ENCODE peak calls at places on chromosomes 5 and 9, in four cellular contexts. P, F, R and X are unnamed samples.

GRCh38 chr5:54519083-54519541 is 1.6 kb downstream of the SNX18 start:
- DNase-seq in P (no peak), F (no peak), R (no peak), X (peak; percentile 45)

GRCh38 chr9:33813712-33814641 is 3.0 kb upstream of the UBE2R2 start:
- DNase-seq in P (peak; percentile 85), F (peak; percentile 90), R (no peak), X (no peak)

GRCh38 chr9:125706661-125707539 is at the start of gene MAPKAP1:
- DNase-seq in P (peak; percentile 94), F (peak; percentile 95), R (peak; percentile 96), X (peak; percentile 99)

GRCh38 chr5:134175874-134176522 is 752 bp downstream of the SKP1 start:
- DNase-seq in P (peak; percentile 47), F (peak; percentile 25), R (no peak), X (no peak)

GRCh38 chr5:69517763-69518212 is 25.2 kb downstream of the OCLN start:
- DNase-seq in P (peak; percentile 59), F (peak; percentile 40), R (no peak), X (no peak)

GRCh38 chr5:11054014-11054413 is 293.0 kb upstream of the DAP start:
- DNase-seq in P (no peak), F (no peak), R (no peak), X (no peak)

GRCh38 chr5:1542755-1543154 is 19.0 kb upstream of the LPCAT1 start:
- DNase-seq in P (peak; percentile 78), F (no peak), R (no peak), X (peak; percentile 84)

GRCh38 chr5:133387091-133387490 is 225.2 kb downstream of the FSTL4 start:
- DNase-seq in P (no peak), F (no peak), R (no peak), X (no peak)

GRCh38 chr5:130138406-130139060 is 234.3 kb downstream of the CHSY3 start:
- DNase-seq in P (peak; percentile 46), F (no peak), R (no peak), X (no peak)

GRCh38 chr5:88393721-88394530 is 125.3 kb upstream of the TMEM161B start:
- DNase-seq in P (no peak), F (no peak), R (no peak), X (no peak)

GRCh38 chr9:95268681-95269080 is 48.8 kb downstream of the FANCC start:
- DNase-seq in P (peak; percentile 27), F (peak; percentile 41), R (peak; percentile 20), X (no peak)

GRCh38 chr5:142078251-142078650 is 30.3 kb upstream of the NDFIP1 start:
- DNase-seq in P (no peak), F (no peak), R (no peak), X (no peak)

GRCh38 chr5:9545959-9546851 is at the start of gene SEMA5A:
- DNase-seq in P (peak; percentile 70), F (peak; percentile 66), R (peak; percentile 82), X (peak; percentile 77)

GRCh38 chr9:1032181-1032580 is 18.0 kb upstream of the DMRT2 start:
- DNase-seq in P (no peak), F (no peak), R (no peak), X (no peak)

GRCh38 chr5:80238078-80238477 is 17.8 kb downstream of the SERINC5 start:
- DNase-seq in P (no peak), F (no peak), R (no peak), X (no peak)

GRCh38 chr5:36689225-36689624 is 82.8 kb downstream of the SLC1A3 start:
- DNase-seq in P (peak; percentile 77), F (peak; percentile 61), R (no peak), X (no peak)

GRCh38 chr5:57410374-57411320 is 72.0 kb downstream of the ACTBL2 start:
- DNase-seq in P (no peak), F (no peak), R (no peak), X (no peak)

GRCh38 chr9:128094166-128094949 is 26.3 kb downstream of the SLC25A25 start:
- DNase-seq in P (peak; percentile 98), F (peak; percentile 97), R (peak; percentile 94), X (peak; percentile 93)

GRCh38 chr9:4164356-4164755 is 135.5 kb downstream of the GLIS3 start:
- DNase-seq in P (no peak), F (no peak), R (no peak), X (no peak)

GRCh38 chr5:43367909-43368648 is 44.1 kb downstream of the CCL28 start:
- DNase-seq in P (peak; percentile 36), F (peak; percentile 4), R (no peak), X (no peak)

GRCh38 chr5:72199681-72200080 is 92.4 kb downstream of the MAP1B start:
- DNase-seq in P (no peak), F (no peak), R (no peak), X (no peak)

GRCh38 chr5:103774736-103775135 is 212.1 kb upstream of the NUDT12 start:
- DNase-seq in P (peak; percentile 72), F (peak; percentile 5), R (no peak), X (no peak)

GRCh38 chr9:38687389-38687842 is 32.5 kb downstream of the FAM240B start:
- DNase-seq in P (peak; percentile 32), F (no peak), R (peak; percentile 28), X (peak; percentile 87)

DNA sequence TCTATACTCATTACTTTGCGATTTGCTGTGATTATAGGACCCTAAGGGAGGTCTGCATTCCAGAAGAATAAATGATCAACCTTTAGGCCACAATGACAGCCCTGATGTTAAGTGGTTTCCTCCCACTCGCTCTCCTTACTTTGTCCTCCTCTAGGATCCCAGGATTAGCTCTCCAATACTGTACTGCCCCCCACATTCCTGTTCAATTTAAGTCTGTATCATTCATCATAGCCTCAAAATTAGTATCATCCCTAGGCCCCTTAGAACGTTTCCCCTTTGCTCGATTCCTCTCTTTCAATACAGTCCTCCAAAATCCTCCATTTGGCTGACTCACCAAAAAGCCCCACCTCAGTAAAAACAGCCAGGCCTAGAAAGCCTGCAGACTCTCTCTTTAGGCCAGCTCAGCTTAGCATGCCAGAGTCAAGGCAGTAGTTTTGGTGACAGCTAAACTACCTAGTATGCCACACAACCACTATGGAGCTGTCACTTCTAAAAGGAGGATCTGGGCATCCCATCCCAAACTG is 24.4 kb downstream of the RNF145 start:
- DNase-seq in P (peak; percentile 97), F (peak; percentile 93), R (no peak), X (no peak)
- H3K27ac ChIP-seq in P (peak overlapping the region; percentile 81), F (peak overlapping the region; percentile 69), R (peak overlapping the region; percentile 68), X (peak overlapping the region; percentile 75)

DNA sequence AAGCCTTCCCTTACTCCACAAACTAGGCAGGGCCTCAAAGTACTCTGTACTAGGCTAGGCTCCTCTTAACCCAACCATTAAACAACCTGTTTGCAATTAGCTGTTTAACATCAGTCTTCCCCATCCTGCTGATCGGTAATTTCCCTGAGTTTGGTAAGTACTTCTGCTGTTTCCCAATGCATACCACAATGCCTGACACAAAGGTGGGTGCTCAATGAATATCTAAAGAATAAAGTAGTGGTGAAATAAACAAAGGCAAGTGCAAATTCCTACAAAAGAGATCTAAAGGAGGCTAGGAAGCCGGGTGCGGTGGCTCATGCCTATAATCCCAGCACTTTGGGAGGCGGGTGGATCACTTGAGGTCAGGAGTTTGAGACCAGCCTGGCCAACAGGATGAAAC is 25.0 kb downstream of the FBXW2 start:
- DNase-seq in P (no peak), F (no peak), R (no peak), X (no peak)
- H3K36me3 ChIP-seq in P (peaks cover 12% of the 10 kb centered on the region), F (peaks cover 22% of the 10 kb centered on the region), R (no peaks in the 10 kb centered on the region), X (peaks cover 100% of the 10 kb centered on the region)

GRCh38 chr5:150505816-150506215 is 2.1 kb upstream of the NDST1 start:
- DNase-seq in P (no peak), F (no peak), R (no peak), X (no peak)

GRCh38 chr5:150503386-150503785 is 4.5 kb upstream of the NDST1 start:
- DNase-seq in P (no peak), F (no peak), R (no peak), X (no peak)

GRCh38 chr5:150502847-150503246 is 5.1 kb upstream of the NDST1 start:
- DNase-seq in P (no peak), F (no peak), R (no peak), X (no peak)

GRCh38 chr5:150505041-150505511 is 2.9 kb upstream of the NDST1 start:
- DNase-seq in P (peak; percentile 67), F (no peak), R (no peak), X (no peak)

GRCh38 chr5:150503977-150504620 is 3.8 kb upstream of the NDST1 start:
- DNase-seq in P (peak; percentile 54), F (no peak), R (peak; percentile 69), X (peak; percentile 91)
- H3K4me1 ChIP-seq in P (peaks cover 48% of the 10 kb centered on the region), F (peaks cover 67% of the 10 kb centered on the region), R (peaks cover 96% of the 10 kb centered on the region), X (peaks cover 98% of the 10 kb centered on the region)

DNA sequence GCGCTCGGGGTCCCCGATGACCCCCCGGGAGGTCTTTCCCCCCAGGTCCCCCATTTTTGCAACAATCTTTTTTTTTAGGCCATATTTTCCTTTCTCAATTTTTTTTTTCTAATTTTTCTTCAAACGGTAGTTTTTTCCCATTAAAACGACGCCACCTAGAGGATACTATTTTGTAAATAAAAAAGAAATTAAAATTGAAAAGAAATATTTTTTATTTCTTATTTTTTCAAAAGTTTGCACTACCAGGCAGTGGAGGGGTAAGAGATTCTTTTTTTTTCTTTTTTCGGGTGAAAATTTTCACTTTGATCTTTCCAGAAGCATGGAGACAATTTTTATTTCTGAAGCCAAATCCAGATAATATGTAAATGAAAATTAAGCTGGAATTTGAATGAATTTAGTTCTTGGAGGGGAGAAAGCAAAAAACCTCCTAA is 712 bp downstream of the ZNF618 start:
- DNase-seq in P (no peak), F (peak; percentile 27), R (no peak), X (no peak)
- H3K27ac ChIP-seq in P (peak overlapping the region; percentile 51), F (peak overlapping the region; percentile 99), R (no peak overlapping the region), X (peak overlapping the region; percentile 77)

DNA sequence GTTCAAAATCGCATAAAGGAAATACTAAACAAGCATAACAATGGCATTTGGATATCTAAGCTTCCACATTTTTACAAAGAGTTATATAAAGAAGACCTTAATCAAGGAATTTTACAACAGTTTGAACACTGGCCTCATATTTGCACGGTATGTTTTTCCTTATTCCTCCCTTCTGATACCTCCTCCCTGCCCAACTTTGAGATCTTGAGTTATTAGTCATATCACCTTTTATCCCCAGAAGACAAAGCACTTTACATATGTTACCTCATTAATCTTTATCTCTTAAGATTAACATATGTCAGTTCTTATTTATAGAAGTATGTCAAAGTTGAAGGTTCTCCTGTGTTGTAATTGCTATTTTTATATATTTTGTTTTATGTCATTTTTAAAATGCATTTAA is 29.8 kb downstream of the TDRD7 start:
- DNase-seq in P (peak; percentile 9), F (no peak), R (no peak), X (no peak)
- H3K36me3 ChIP-seq in P (peaks cover 3% of the 10 kb centered on the region), F (peaks cover 2% of the 10 kb centered on the region), R (no peaks in the 10 kb centered on the region), X (peaks cover 21% of the 10 kb centered on the region)

DNA sequence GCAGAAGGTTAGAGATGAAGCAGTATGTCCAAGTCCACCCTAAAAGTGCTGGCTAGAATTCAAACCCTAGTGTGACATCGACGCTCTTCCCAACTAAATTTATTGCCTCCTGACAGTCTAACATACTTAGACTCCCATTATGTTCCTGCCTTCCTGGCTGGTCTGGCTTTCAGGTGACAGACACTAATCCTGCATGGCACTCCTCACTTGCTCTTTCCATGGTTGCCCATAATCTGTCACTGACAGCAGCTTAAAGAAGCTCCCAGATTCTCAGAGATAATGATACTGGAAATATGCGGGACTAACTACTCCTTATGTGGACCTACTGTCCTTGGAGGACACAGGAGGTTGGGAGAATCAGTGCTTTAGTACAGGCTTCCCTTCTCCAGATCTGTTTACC is 41.7 kb upstream of the HTR1A start:
- DNase-seq in P (no peak), F (no peak), R (no peak), X (no peak)
- H3K4me1 ChIP-seq in P (no peaks in the 10 kb centered on the region), F (no peaks in the 10 kb centered on the region), R (no peaks in the 10 kb centered on the region), X (no peaks in the 10 kb centered on the region)

GRCh38 chr5:171712616-171713015 is 73.0 kb upstream of the SMIM23 start:
- DNase-seq in P (no peak), F (no peak), R (no peak), X (no peak)
- H3K27ac ChIP-seq in P (no peak overlapping the region), F (no peak overlapping the region), R (no peak overlapping the region), X (no peak overlapping the region)